ENCODE peak calls at places on chromosome 1, in ten cellular contexts. R is SJSA1; E is HAP-1; K is left ventricle myocardium inferior; U is OCI-LY7; F is colonic mucosa; P is hepatocyte; J is effector memory CD4-positive, alpha-beta T cell; O is body of pancreas; N is esophagus muscularis mucosa. X is an unnamed sample.

GRCh38 chr1:155320252-155320651 is 442 bp upstream of the RUSC1 start:
- DNase-seq in E (no peak), R (no peak), F (no peak), U (no peak), N (no peak), O (no peak), K (no peak), P (no peak), J (no peak), X (no peak)

GRCh38 chr1:31927661-31927980 is 10.5 kb downstream of the PTP4A2 start:
- DNase-seq in R (no peak), U (no peak), N (no peak), F (no peak), J (no peak), E (no peak), K (no peak), P (no peak), O (no peak), X (no peak)

GRCh38 chr1:107680579-107680985 is 284.4 kb downstream of the VAV3 start:
- DNase-seq in U (no peak), P (no peak), O (no peak), N (no peak), E (no peak), R (no peak), F (peak; percentile 64), K (no peak), J (no peak), X (no peak)

GRCh38 chr1:63368131-63368530 is 704 bp downstream of the ALG6 start:
- DNase-seq in K (no peak), O (no peak), E (no peak), F (no peak), P (no peak), U (peak; percentile 39), J (no peak), N (no peak), R (no peak), X (no peak)

GRCh38 chr1:19348441-19349198 is 36.5 kb downstream of the SLC66A1 start:
- DNase-seq in O (no peak), F (no peak), N (no peak), K (no peak), E (no peak), J (no peak), R (no peak), P (no peak), U (no peak), X (no peak)

GRCh38 chr1:207890136-207890738 is 20.7 kb downstream of the CD34 start:
- DNase-seq in P (no peak), R (peak; percentile 51), J (no peak), K (peak; percentile 80), F (no peak), E (no peak), U (no peak), N (no peak), O (peak; percentile 82), X (no peak)

GRCh38 chr1:11417162-11417561 is 61.8 kb upstream of the DISP3 start:
- DNase-seq in E (no peak), N (no peak), J (no peak), P (no peak), U (no peak), O (no peak), K (no peak), F (no peak), R (no peak), X (no peak)

GRCh38 chr1:21185221-21185731 is 8.6 kb upstream of the EIF4G3 start:
- DNase-seq in U (no peak), R (no peak), K (no peak), E (no peak), N (no peak), J (no peak), O (no peak), F (no peak), P (no peak), X (no peak)

DNA sequence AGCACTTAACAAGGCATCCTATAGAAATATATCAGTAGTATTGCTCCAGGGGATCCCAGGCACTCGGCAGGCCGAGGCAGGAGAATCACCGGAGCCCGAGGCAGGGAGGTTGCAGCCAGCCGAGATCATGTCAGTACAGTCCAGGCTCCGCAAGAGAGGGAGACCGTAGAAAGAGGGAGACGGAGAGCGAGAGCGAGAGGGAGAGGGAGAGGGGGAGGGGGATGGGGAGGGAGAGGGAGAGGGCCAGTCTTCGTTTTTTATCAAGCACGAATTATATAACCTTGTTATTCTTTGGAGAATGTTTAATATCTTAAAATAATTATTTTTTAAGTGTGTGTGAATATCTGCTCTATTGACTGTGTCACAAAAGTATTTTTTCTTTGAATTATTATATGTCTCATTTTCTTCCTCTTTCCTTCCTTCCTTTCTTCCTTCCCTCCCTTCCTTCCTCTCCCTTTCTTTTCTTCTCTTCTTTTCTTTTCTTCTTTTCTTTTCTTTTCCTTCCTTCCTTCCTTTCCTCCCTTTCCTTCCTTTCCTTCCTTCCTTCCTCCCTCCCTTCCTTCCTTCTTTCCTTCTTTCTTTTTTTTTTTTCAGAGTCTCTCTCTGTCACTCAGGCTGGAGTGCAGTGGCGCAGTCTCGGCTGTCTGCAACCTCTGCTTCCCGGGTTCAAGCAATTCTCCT is 233.7 kb downstream of the SRGAP2C start:
- DNase-seq in K (no peak), J (no peak), N (no peak), O (no peak), R (no peak), U (no peak), P (no peak), F (no peak), E (no peak), X (peak; percentile 12)
- H3K4me1 ChIP-seq in K (peaks cover 15% of the 10 kb centered on the region), J (no peaks in the 10 kb centered on the region), N (no peaks in the 10 kb centered on the region), O (no peaks in the 10 kb centered on the region), R (no peaks in the 10 kb centered on the region), U (peaks cover 4% of the 10 kb centered on the region), P (no peaks in the 10 kb centered on the region), F (no peaks in the 10 kb centered on the region), E (no peaks in the 10 kb centered on the region), X (peaks cover 12% of the 10 kb centered on the region)

GRCh38 chr1:25247829-25248754 is 838 bp upstream of the RSRP1 start:
- DNase-seq in F (no peak), R (peak; percentile 8), U (no peak), K (no peak), E (no peak), N (no peak), J (no peak), P (no peak), O (no peak), X (no peak)

GRCh38 chr1:25245393-25245792 is 1.9 kb downstream of the RSRP1 start:
- DNase-seq in E (no peak), N (no peak), J (no peak), R (peak; percentile 9), O (no peak), U (no peak), F (no peak), P (no peak), K (no peak), X (no peak)

GRCh38 chr1:25247024-25247828 is at the start of gene RSRP1:
- DNase-seq in F (peak; percentile 100), R (peak; percentile 99), J (peak; percentile 100), U (peak; percentile 100), K (peak; percentile 100), E (peak; percentile 99), O (peak; percentile 99), N (peak; percentile 100), P (peak; percentile 100), X (peak; percentile 100)

GRCh38 chr1:25246600-25247023 is 642 bp downstream of the RSRP1 start:
- DNase-seq in J (no peak), U (peak; percentile 38), F (no peak), R (peak; percentile 50), E (peak; percentile 59), K (peak; percentile 27), P (peak; percentile 26), O (peak; percentile 33), N (no peak), X (peak; percentile 34)

GRCh38 chr1:25245809-25246599 is 1.2 kb downstream of the RSRP1 start:
- DNase-seq in U (peak; percentile 31), J (no peak), N (no peak), K (no peak), F (peak; percentile 36), P (peak; percentile 26), O (no peak), R (peak; percentile 14), E (peak; percentile 50), X (no peak)
- H3K36me3 ChIP-seq in U (peaks cover 58% of the 10 kb centered on the region), J (peaks cover 53% of the 10 kb centered on the region), N (peaks cover 39% of the 10 kb centered on the region), K (peaks cover 56% of the 10 kb centered on the region), F (peaks cover 15% of the 10 kb centered on the region), P (peaks cover 4% of the 10 kb centered on the region), O (peaks cover 8% of the 10 kb centered on the region), R (peaks cover 62% of the 10 kb centered on the region), E (peaks cover 53% of the 10 kb centered on the region), X (peaks cover 42% of the 10 kb centered on the region)

GRCh38 chr1:2320001-2320400 is 71.4 kb downstream of the MORN1 start:
- DNase-seq in U (no peak), N (no peak), R (no peak), F (no peak), P (no peak), K (peak; percentile 53), E (no peak), O (no peak), J (no peak), X (no peak)

GRCh38 chr1:2319291-2319690 is 72.1 kb downstream of the MORN1 start:
- DNase-seq in E (no peak), J (no peak), U (no peak), N (no peak), R (no peak), F (no peak), K (no peak), O (no peak), P (no peak), X (no peak)

GRCh38 chr1:2316451-2316940 is 74.9 kb downstream of the MORN1 start:
- DNase-seq in U (no peak), P (no peak), K (no peak), N (no peak), J (no peak), R (no peak), O (no peak), F (no peak), E (no peak), X (no peak)

GRCh38 chr1:2317230-2318065 is 73.9 kb downstream of the MORN1 start:
- DNase-seq in K (no peak), E (no peak), R (no peak), J (no peak), P (no peak), N (no peak), F (no peak), U (no peak), O (no peak), X (no peak)

GRCh38 chr1:2318294-2319278 is 72.8 kb downstream of the MORN1 start:
- DNase-seq in P (no peak), K (no peak), N (no peak), J (no peak), R (no peak), E (no peak), U (no peak), O (no peak), F (no peak), X (no peak)
- H3K4me1 ChIP-seq in P (peaks cover 52% of the 10 kb centered on the region), K (peaks cover 84% of the 10 kb centered on the region), N (peaks cover 96% of the 10 kb centered on the region), J (peaks cover 20% of the 10 kb centered on the region), R (peaks cover 38% of the 10 kb centered on the region), E (peaks cover 2% of the 10 kb centered on the region), U (no peaks in the 10 kb centered on the region), O (peaks cover 32% of the 10 kb centered on the region), F (no peaks in the 10 kb centered on the region), X (peaks cover 38% of the 10 kb centered on the region)

DNA sequence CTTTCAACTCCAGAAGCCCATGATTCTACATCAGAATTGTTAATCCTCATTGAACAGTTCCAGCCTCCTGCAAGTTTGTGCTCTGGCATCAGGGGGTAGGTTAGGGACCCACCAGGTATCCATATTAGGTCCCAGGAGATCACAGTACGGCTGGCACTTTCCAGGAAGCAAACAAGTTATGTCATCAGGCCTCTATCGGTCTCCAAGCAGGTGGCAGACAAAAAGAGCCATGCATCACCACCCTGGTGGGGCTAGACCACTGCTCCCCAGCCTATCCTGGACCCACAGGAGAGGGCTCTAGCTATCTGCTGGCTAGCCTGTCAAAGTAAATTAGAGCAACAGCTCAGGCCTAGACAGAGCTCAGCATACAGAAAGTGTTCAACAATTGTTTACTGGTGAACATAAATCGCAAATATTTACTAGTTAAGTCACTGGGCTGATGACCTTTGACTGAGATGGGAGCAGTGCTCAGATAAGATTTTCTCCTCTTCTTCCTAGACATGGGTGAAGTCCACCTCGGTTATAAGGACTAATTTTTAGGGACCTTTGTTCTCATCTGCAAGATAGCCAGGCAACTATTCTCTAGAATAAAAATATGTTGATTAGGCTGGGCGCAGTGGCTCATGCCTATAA is 6.4 kb downstream of the NUAK2 start:
- DNase-seq in P (no peak), J (no peak), N (no peak), R (no peak), O (no peak), U (peak; percentile 68), E (no peak), F (no peak), K (no peak), X (no peak)
- H3K36me3 ChIP-seq in P (no peaks in the 10 kb centered on the region), J (peaks cover 20% of the 10 kb centered on the region), N (no peaks in the 10 kb centered on the region), R (peaks cover 30% of the 10 kb centered on the region), O (no peaks in the 10 kb centered on the region), U (peaks cover 19% of the 10 kb centered on the region), E (peaks cover 15% of the 10 kb centered on the region), F (peaks cover 9% of the 10 kb centered on the region), K (peaks cover 15% of the 10 kb centered on the region), X (no peaks in the 10 kb centered on the region)